ENCODE peak calls at places on chromosome 1, in six cellular contexts. W is prostate gland, A is HFF-Myc, E is transverse colon, P is cardiac muscle cell, U is psoas muscle. B is an unnamed sample.

GRCh38 chr1:202004711-202005110 is 5.7 kb upstream of the ELF3 start:
- DNase-seq in W (no peak), A (no peak), E (no peak), P (no peak), U (no peak), B (no peak)

GRCh38 chr1:70641868-70642267 is 230.8 kb downstream of the CTH start:
- DNase-seq in W (no peak), A (no peak), E (no peak), P (no peak), U (no peak), B (no peak)

GRCh38 chr1:169858467-169858866 is 35.2 kb downstream of the SCYL3 start:
- DNase-seq in W (no peak), A (no peak), E (no peak), P (no peak), U (no peak), B (peak)

GRCh38 chr1:205700865-205701401 is 20.6 kb upstream of the SLC45A3 start:
- DNase-seq in W (no peak), A (no peak), E (no peak), P (no peak), U (no peak), B (no peak)

GRCh38 chr1:56803561-56804156 is 15.5 kb downstream of the FYB2 start:
- DNase-seq in W (peak), A (peak), E (peak), P (peak), U (no peak), B (peak)

GRCh38 chr1:230090194-230090711 is 23.2 kb downstream of the GALNT2 start:
- DNase-seq in W (no peak), A (no peak), E (no peak), P (no peak), U (no peak), B (peak)

GRCh38 chr1:112396668-112397025 is 633 bp downstream of the CTTNBP2NL start:
- DNase-seq in W (no peak), A (no peak), E (no peak), P (peak), U (no peak), B (peak)

GRCh38 chr1:12477936-12478611 is 139.9 kb downstream of the DHRS3 start:
- DNase-seq in W (peak), A (peak), E (peak), P (peak), U (peak), B (peak)

GRCh38 chr1:54256756-54257155 is 56.8 kb downstream of the MRPL37 start:
- DNase-seq in W (no peak), A (no peak), E (peak), P (no peak), U (no peak), B (no peak)

GRCh38 chr1:47181095-47181954 is 8.5 kb downstream of the PDZK1IP1 start:
- DNase-seq in W (no peak), A (no peak), E (no peak), P (peak), U (no peak), B (no peak)

GRCh38 chr1:192256674-192257334 is 60.0 kb upstream of the RGS21 start:
- DNase-seq in W (no peak), A (no peak), E (no peak), P (no peak), U (no peak), B (no peak)

GRCh38 chr1:116855220-116855619 is 54.5 kb upstream of the PTGFRN start:
- DNase-seq in W (no peak), A (no peak), E (peak), P (no peak), U (peak), B (no peak)

GRCh38 chr1:84998642-84999280 is 1.8 kb upstream of the MCOLN2 start:
- DNase-seq in W (no peak), A (no peak), E (peak), P (peak), U (no peak), B (no peak)

GRCh38 chr1:210244746-210245367 is 12.3 kb downstream of the SERTAD4 start:
- DNase-seq in W (no peak), A (no peak), E (no peak), P (no peak), U (no peak), B (no peak)

GRCh38 chr1:18160290-18160942 is 52.8 kb downstream of the IGSF21 start:
- DNase-seq in W (no peak), A (no peak), E (peak), P (no peak), U (peak), B (no peak)

GRCh38 chr1:99969260-99969728 is 502 bp upstream of the SLC35A3 start:
- DNase-seq in W (peak), A (no peak), E (no peak), P (no peak), U (no peak), B (no peak)

GRCh38 chr1:167442142-167442848 is 76.0 kb downstream of the CD247 start:
- DNase-seq in W (peak), A (peak), E (peak), P (peak), U (peak), B (peak)

GRCh38 chr1:23963617-23964234 is 4.1 kb downstream of the PNRC2 start:
- DNase-seq in W (no peak), A (no peak), E (no peak), P (no peak), U (no peak), B (no peak)

GRCh38 chr1:62436039-62436465 is 797 bp upstream of the USP1 start:
- DNase-seq in W (peak), A (peak), E (peak), P (no peak), U (peak), B (no peak)

GRCh38 chr1:214224605-214225354 is 56.2 kb upstream of the SMYD2 start:
- DNase-seq in W (no peak), A (no peak), E (no peak), P (peak), U (peak), B (peak)

GRCh38 chr1:1273535-1274298 is at the start of gene UBE2J2:
- DNase-seq in W (peak), A (peak), E (peak), P (peak), U (peak), B (peak)
- TF ChIP-seq CTCF in W (no peak), A (no peak), E (no peak), P (no peak), U (no peak), B (no peak)

DNA sequence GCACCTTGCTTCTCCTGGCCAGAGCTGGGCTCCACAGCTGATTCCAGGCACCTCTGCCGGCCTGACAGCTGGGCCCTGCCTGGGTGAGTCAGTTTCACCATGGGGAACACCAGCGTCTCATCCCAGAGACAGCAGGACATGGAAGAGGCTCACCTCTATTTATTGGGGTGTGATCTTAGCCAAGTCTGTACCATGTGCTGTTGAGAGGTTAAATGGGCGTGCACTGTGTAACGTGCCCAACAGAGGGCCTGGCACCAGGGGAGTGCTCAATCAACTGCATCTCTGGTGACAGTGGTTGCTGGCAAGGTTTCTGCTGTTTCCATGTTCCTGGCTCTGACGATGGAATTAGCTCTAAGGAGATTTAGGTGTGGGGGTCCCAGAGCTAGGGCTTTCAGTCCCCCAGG is 890 bp downstream of the CPLANE2 start:
- DNase-seq in W (peak), A (no peak), E (peak), P (no peak), U (no peak), B (no peak)
- H3K4me3 ChIP-seq in W (peak), A (peak), E (no peak), P (peak), U (peak), B (peak)

DNA sequence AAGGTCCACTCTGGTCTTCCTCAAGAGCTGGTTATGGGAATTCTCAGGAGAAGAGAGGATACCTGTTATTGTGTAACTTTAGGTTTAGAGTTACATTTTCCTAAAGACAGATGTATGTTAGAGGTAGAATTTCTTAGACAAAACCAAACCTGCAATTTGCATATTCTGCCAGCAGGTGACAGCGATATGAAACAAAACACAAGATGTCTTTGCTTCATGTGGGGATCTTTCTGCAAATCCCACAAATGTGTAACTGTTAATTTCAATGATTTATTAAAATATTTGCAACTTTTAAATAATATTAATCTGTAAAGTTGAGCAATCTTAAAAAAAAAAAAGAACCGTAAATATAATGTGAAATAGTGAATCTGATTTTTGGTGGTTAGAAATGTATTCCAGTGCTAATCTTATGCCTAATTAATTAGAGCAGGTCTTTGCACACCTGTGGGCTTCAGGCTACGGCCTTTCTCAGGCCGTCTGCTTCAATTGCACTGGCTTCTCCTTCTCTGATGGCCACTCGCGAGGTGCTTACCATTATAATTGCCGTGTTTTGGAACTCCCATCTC is 33.4 kb downstream of the FAM78B start:
- DNase-seq in W (no peak), A (no peak), E (no peak), P (no peak), U (no peak), B (no peak)
- TF ChIP-seq CTCF in W (no peak), A (peak), E (peak), P (peak), U (peak), B (no peak)

DNA sequence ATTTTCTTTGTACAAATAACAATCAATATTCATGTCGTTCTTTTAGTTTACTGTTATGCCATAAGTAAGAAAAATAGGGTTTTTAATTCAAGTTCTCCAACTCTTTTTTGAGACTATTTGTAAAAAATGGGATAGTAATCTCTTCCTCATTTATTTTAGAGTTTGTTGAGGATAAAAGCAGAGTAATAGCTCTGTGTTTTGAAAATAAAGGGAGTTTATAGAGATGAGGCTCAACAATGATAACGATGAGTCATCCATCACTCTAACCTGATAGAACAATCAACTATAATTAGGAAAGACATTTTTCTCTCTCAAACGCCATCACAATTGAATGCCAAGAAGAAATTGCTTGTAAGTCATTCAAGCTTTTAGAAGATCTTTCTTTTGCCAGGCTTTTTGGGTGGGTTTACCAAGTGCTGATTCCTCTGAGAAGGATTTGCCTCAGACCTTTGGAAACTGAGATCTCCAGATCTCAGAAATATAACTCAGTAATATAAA is 553 bp downstream of the CD84 start:
- DNase-seq in W (no peak), A (no peak), E (no peak), P (no peak), U (no peak), B (no peak)
- H3K4me3 ChIP-seq in W (peak), A (no peak), E (no peak), P (no peak), U (peak), B (no peak)

DNA sequence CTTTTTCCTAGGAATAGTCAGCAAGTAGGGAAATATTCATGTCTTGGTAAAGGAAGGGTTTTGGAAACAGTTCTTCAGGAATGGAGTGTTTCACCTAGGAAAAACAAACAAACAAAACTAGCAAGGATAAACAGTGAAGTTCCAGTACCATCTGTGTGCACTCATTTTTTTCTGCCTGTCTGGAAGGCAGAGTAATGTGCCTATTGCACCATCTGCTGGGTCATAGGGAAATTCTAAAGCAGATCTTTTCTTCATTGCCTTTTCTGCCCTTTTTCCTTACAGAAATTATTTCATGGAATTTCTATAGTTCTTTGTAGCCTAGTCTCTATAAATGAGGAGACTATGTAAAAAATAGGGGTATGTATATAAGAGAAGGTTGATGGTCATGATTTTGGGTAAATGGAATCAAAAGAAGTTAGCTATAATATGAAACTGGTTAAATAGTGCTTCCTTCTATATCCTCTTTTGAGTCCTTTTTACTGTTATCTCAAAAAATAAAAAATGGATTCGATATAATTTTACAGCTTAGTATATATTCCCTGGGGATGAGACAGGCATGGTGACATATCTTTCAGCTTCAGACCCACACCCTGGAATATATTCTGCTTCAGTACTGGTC is 3.4 kb upstream of the HRNR start:
- DNase-seq in W (no peak), A (no peak), E (no peak), P (no peak), U (no peak), B (peak)
- TF ChIP-seq CTCF in W (peak), A (no peak), E (no peak), P (no peak), U (no peak), B (no peak)

B was measured in foreskin fibroblast.